ENCODE peak calls at places on chromosomes 4 and X, in five cellular contexts. C, P, V, W and S are unnamed samples.

GRCh38 chrX:58025979-58026378 is 115.7 kb upstream of the ZXDA start:
- DNase-seq in C (peak), P (no peak), V (no peak), W (no peak), S (no peak)

GRCh38 chr4:25032126-25032525 is 1.4 kb upstream of the LGI2 start:
- DNase-seq in C (peak), P (no peak), V (no peak), W (no peak), S (no peak)

GRCh38 chrX:16516473-16516872 is 133.5 kb upstream of the S100G start:
- DNase-seq in C (no peak), P (no peak), V (no peak), W (no peak), S (no peak)

GRCh38 chr4:166153539-166153938 is 280.5 kb downstream of the TLL1 start:
- DNase-seq in C (peak), P (no peak), V (no peak), W (no peak), S (no peak)

GRCh38 chrX:150450519-150451177 is 87.5 kb downstream of the MAMLD1 start:
- DNase-seq in C (no peak), P (no peak), V (no peak), W (no peak), S (no peak)

GRCh38 chr4:56055027-56055976 is 106.6 kb downstream of the CEP135 start:
- DNase-seq in C (peak), P (no peak), V (no peak), W (no peak), S (no peak)

GRCh38 chr4:184066584-184067300 is 150.9 kb downstream of the ENPP6 start:
- DNase-seq in C (no peak), P (no peak), V (no peak), W (no peak), S (no peak)

GRCh38 chrX:115630204-115630603 is 69.2 kb downstream of the PLS3 start:
- DNase-seq in C (no peak), P (no peak), V (no peak), W (no peak), S (no peak)

GRCh38 chr4:48315728-48316630 is 25.4 kb upstream of the SLAIN2 start:
- DNase-seq in C (peak), P (no peak), V (no peak), W (peak), S (no peak)

GRCh38 chr4:121819216-121819980 is 4.3 kb downstream of the CCNA2 start:
- DNase-seq in C (peak), P (no peak), V (no peak), W (no peak), S (no peak)

GRCh38 chr4:78926825-78927224 is 12.4 kb downstream of the PAQR3 start:
- DNase-seq in C (no peak), P (no peak), V (no peak), W (no peak), S (no peak)

GRCh38 chr4:116343809-116344208 is 741.6 kb downstream of the TRAM1L1 start:
- DNase-seq in C (no peak), P (no peak), V (no peak), W (no peak), S (no peak)

GRCh38 chr4:153156263-153156662 is 48.0 kb upstream of the TRIM2 start:
- DNase-seq in C (peak), P (no peak), V (no peak), W (no peak), S (no peak)

GRCh38 chr4:43360296-43360695 is 467.8 kb downstream of the GRXCR1 start:
- DNase-seq in C (no peak), P (no peak), V (no peak), W (no peak), S (no peak)

GRCh38 chr4:115370490-115370889 is 257.1 kb upstream of the NDST4 start:
- DNase-seq in C (no peak), P (no peak), V (no peak), W (no peak), S (no peak)

GRCh38 chr4:1769692-1770091 is 23.4 kb upstream of the FGFR3 start:
- DNase-seq in C (no peak), P (no peak), V (no peak), W (no peak), S (no peak)

GRCh38 chr4:74009307-74009706 is 10.8 kb upstream of the CXCL5 start:
- DNase-seq in C (no peak), P (no peak), V (no peak), W (no peak), S (no peak)

GRCh38 chrX:55624403-55624802 is 1.2 kb downstream of the FOXR2 start:
- DNase-seq in C (no peak), P (no peak), V (no peak), W (no peak), S (no peak)

GRCh38 chr4:110787781-110788180 is 164.9 kb upstream of the PITX2 start:
- DNase-seq in C (no peak), P (no peak), V (no peak), W (no peak), S (no peak)

GRCh38 chr4:116906758-116907157 is 178.6 kb downstream of the TRAM1L1 start:
- DNase-seq in C (no peak), P (no peak), V (no peak), W (no peak), S (no peak)

GRCh38 chr4:107891299-107891698 is 40.0 kb upstream of the CYP2U1 start:
- DNase-seq in C (no peak), P (no peak), V (no peak), W (no peak), S (no peak)

GRCh38 chr4:107896651-107897050 is 34.7 kb upstream of the CYP2U1 start:
- DNase-seq in C (no peak), P (no peak), V (no peak), W (no peak), S (no peak)

GRCh38 chr4:107893171-107894137 is 37.9 kb upstream of the CYP2U1 start:
- DNase-seq in C (peak), P (no peak), V (no peak), W (no peak), S (no peak)

GRCh38 chr4:107896158-107896645 is 35.1 kb upstream of the CYP2U1 start:
- DNase-seq in C (peak), P (no peak), V (no peak), W (no peak), S (no peak)

GRCh38 chr4:107894138-107894603 is 37.2 kb upstream of the CYP2U1 start:
- DNase-seq in C (no peak), P (no peak), V (no peak), W (no peak), S (no peak)
- H3K27ac ChIP-seq in C (no peak), P (peak), V (no peak), W (no peak), S (no peak)

GRCh38 chr4:31793907-31794306 is 1073.7 kb downstream of the PCDH7 start:
- DNase-seq in C (peak), P (no peak), V (no peak), W (no peak), S (no peak)
- TF ChIP-seq CTCF in C (peak), P (no peak), V (peak), W (peak), S (no peak)

GRCh38 chr4:114076865-114077264 is 97.4 kb upstream of the ARSJ start:
- DNase-seq in C (no peak), P (no peak), V (no peak), W (no peak), S (no peak)
- H3K27ac ChIP-seq in C (no peak), P (no peak), V (no peak), W (no peak), S (no peak)

GRCh38 chr4:14193601-14194000 is 566.1 kb upstream of the BOD1L1 start:
- DNase-seq in C (no peak), P (no peak), V (no peak), W (no peak), S (no peak)

DNA sequence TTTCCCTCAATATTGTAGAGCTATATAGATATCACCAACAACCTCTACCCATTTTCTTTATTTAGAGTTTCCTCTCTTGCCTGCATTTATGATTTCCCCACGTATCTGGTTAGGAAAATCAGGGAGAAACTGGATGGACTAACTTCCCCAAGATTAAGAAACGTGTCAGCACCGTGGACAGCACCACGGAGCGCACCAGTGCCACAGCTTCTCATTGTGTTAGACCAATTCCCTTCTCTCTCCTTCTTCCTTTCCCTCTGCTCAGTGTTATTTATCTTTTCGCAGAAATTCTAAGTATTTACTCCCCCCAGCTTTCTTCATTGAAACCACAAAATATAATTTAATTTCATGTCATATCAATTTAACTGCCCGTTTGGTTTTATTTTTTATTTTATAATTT is 568.6 kb upstream of the BOD1L1 start:
- DNase-seq in C (peak), P (no peak), V (no peak), W (peak), S (peak)
- TF ChIP-seq CTCF in C (no peak), P (no peak), V (no peak), W (no peak), S (no peak)

GRCh38 chr4:151344948-151345347 is 19.5 kb upstream of the SH3D19 start:
- DNase-seq in C (no peak), P (no peak), V (no peak), W (no peak), S (no peak)

GRCh38 chr4:151339472-151339871 is 14.1 kb upstream of the SH3D19 start:
- DNase-seq in C (no peak), P (no peak), V (no peak), W (no peak), S (no peak)

GRCh38 chr4:151340751-151341385 is 15.5 kb upstream of the SH3D19 start:
- DNase-seq in C (no peak), P (no peak), V (no peak), W (no peak), S (no peak)
- H3K27ac ChIP-seq in C (no peak), P (no peak), V (no peak), W (no peak), S (no peak)

DNA sequence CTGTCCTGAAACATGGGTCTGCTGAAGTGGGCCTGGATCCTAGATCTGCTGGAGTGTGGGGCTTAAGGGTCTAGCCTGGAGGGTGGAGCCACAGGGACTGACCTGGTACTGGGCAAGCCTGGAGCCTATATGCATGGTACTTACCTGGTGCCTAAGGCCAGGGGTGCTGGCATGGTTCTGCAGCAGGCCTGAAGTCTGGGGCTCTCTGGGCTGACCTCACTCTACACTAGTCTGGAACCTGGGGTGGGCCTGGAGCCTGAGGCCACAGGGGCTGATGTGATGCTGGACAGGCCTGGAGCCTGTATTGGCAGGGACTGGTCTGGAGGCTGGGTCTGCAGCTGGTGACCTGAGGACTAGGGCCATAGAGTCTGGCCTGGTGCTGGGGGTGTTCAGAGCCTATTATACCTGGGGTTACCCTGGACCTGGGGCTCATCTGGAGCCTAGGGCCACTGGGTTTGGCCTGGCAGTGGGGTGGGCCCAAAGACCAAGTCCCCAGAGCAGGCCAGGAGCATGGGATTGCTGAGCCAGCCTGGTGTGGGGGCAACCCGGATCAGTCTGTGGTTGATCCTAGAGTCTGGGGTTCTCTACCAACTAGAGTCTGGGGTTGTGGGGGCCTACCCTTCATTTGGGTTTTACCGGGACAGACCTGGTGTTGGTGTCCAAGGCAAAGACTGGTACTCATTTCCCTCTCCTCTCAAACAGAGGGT is 179.6 kb downstream of the SLC4A4 start:
- DNase-seq in C (no peak), P (no peak), V (no peak), W (no peak), S (no peak)
- TF ChIP-seq CTCF in C (no peak), P (no peak), V (no peak), W (no peak), S (no peak)

DNA sequence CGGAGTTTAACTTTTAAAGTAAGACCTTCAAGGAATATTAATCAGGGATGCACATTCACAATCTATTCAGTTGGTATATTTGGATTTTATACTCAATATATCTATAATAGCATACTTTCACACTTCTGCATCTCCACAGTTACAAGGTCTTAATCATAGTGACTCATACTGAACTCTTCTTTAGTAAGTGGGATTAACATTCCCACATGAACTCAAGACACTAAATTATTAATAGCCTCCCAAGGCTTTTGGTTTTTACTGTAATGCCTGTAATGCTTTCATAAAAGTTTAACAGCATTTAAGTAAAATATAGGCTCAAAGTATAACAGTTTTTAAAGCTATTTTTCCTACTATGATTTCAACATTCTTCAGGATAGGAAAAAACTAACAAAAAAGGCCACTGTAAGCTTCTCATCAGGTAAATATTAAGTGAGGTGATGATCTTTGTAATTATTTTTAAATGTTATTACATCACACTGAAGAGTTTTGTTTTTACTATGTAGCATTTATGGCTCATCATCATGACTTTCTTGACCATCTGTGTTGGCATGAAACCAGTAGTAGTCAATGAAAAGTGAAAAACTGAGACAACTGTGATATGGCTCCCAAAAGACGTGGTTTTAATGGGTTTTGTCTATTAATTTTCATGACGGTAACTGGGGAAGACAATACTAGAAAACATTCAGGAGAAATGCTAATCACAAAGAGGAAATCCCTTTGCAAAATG is 91.5 kb upstream of the GALNT7 start:
- DNase-seq in C (no peak), P (no peak), V (no peak), W (no peak), S (no peak)
- H3K27ac ChIP-seq in C (no peak), P (no peak), V (no peak), W (no peak), S (no peak)

GRCh38 chrX:99857455-99857854 is 552.6 kb downstream of the PCDH19 start:
- DNase-seq in C (no peak), P (no peak), V (no peak), W (no peak), S (no peak)
- TF ChIP-seq CTCF in C (no peak), P (no peak), V (no peak), W (peak), S (no peak)